ENCODE peak calls at places on chromosomes 7 and 10, in six cellular contexts. J is DMS153, M is head of caudate nucleus, T is EH, B is left cardiac atrium, G is amygdala. Y is an unnamed sample.

GRCh38 chr7:67738-68395 is 124.5 kb upstream of the FAM20C start:
- DNase-seq in J (no peak), T (peak), M (no peak), B (peak), G (no peak), Y (no peak)

GRCh38 chr10:94138391-94138790 is 144.7 kb downstream of the PLCE1 start:
- DNase-seq in J (no peak), B (no peak), G (no peak), M (no peak), T (peak), Y (no peak)

GRCh38 chr10:3848768-3849643 is 64.0 kb upstream of the KLF6 start:
- DNase-seq in J (no peak), M (no peak), B (no peak), T (peak), G (no peak), Y (no peak)

GRCh38 chr10:98006266-98006665 is 24.2 kb downstream of the CRTAC1 start:
- DNase-seq in G (no peak), T (no peak), B (no peak), J (peak), M (peak), Y (no peak)

GRCh38 chr7:77696057-77696642 is at the start of gene RSBN1L:
- DNase-seq in T (peak), B (peak), J (peak), G (peak), M (peak), Y (peak)

GRCh38 chr7:151930695-151931094 is 25.6 kb upstream of the GALNTL5 start:
- DNase-seq in B (no peak), G (no peak), T (no peak), M (no peak), J (no peak), Y (no peak)

GRCh38 chr7:5997210-5997808 is 11.5 kb downstream of the PMS2 start:
- DNase-seq in G (peak), J (peak), T (peak), M (no peak), B (peak), Y (no peak)

GRCh38 chr7:91949221-91950009 is 8.8 kb downstream of the AKAP9 start:
- DNase-seq in M (no peak), G (no peak), B (no peak), T (peak), J (no peak), Y (no peak)

GRCh38 chr10:103612462-103613365 is 119.2 kb downstream of the NEURL1 start:
- DNase-seq in B (no peak), T (peak), G (peak), J (no peak), M (peak), Y (peak)

GRCh38 chr7:80410081-80410480 is 101.8 kb downstream of the GNAT3 start:
- DNase-seq in M (no peak), J (no peak), T (peak), B (no peak), G (no peak), Y (no peak)

GRCh38 chr7:151814400-151814914 is 62.5 kb downstream of the PRKAG2 start:
- DNase-seq in M (peak), J (no peak), B (no peak), T (no peak), G (peak), Y (no peak)

GRCh38 chr7:28024786-28025334 is 155.7 kb downstream of the JAZF1 start:
- DNase-seq in T (peak), G (no peak), J (no peak), M (no peak), B (no peak), Y (no peak)

GRCh38 chr10:6543431-6544005 is 36.6 kb downstream of the PRKCQ start:
- DNase-seq in T (no peak), J (no peak), B (no peak), G (no peak), M (no peak), Y (no peak)

GRCh38 chr10:79266092-79266491 is 81.2 kb upstream of the PPIF start:
- DNase-seq in J (no peak), T (peak), G (no peak), B (no peak), M (no peak), Y (no peak)

GRCh38 chr7:13117103-13117502 is 429.7 kb downstream of the ARL4A start:
- DNase-seq in G (no peak), T (peak), M (no peak), B (no peak), J (peak), Y (no peak)

GRCh38 chr7:118844748-118845147 is 620.2 kb downstream of the ANKRD7 start:
- DNase-seq in G (no peak), B (no peak), M (no peak), J (no peak), T (no peak), Y (no peak)

GRCh38 chr10:52818019-52818418 is 45.4 kb upstream of the MBL2 start:
- DNase-seq in M (no peak), J (peak), B (no peak), G (no peak), T (peak), Y (no peak)

GRCh38 chr10:2885956-2886296 is 181.4 kb upstream of the PFKP start:
- DNase-seq in M (no peak), G (no peak), B (no peak), T (no peak), J (no peak), Y (no peak)

GRCh38 chr7:135183478-135183877 is 13.0 kb upstream of the CYREN start:
- DNase-seq in B (no peak), T (no peak), G (no peak), M (no peak), J (no peak), Y (no peak)

GRCh38 chr10:12915637-12916168 is 85.8 kb downstream of the CCDC3 start:
- DNase-seq in J (no peak), G (no peak), B (no peak), T (no peak), M (no peak), Y (no peak)

GRCh38 chr7:111498608-111499007 is 63.7 kb downstream of the IMMP2L start:
- DNase-seq in G (no peak), T (no peak), B (no peak), M (no peak), J (no peak), Y (no peak)

GRCh38 chr10:125824736-125825135 is 1.4 kb downstream of the BCCIP start:
- DNase-seq in M (no peak), B (no peak), J (no peak), G (no peak), T (peak), Y (no peak)

GRCh38 chr10:79053081-79053434 is 15.7 kb upstream of the ZMIZ1 start:
- DNase-seq in T (no peak), B (peak), G (no peak), J (no peak), M (no peak), Y (no peak)

GRCh38 chr10:43203491-43204393 is 63.1 kb downstream of the RASGEF1A start:
- DNase-seq in G (no peak), B (peak), M (no peak), J (peak), T (no peak), Y (no peak)

GRCh38 chr7:11177793-11178192 is 204.1 kb downstream of the PHF14 start:
- DNase-seq in J (no peak), B (no peak), M (no peak), G (no peak), T (peak), Y (no peak)

GRCh38 chr10:29324220-29324831 is 35.5 kb downstream of the LYZL1 start:
- DNase-seq in J (no peak), G (no peak), B (no peak), T (peak), M (no peak), Y (no peak)

GRCh38 chr10:23886355-23886754 is 322.6 kb upstream of the KIAA1217 start:
- DNase-seq in B (no peak), T (no peak), J (no peak), M (no peak), G (no peak), Y (no peak)

GRCh38 chr7:130134106-130134636 is 63.8 kb downstream of the KLHDC10 start:
- DNase-seq in J (no peak), T (no peak), B (no peak), G (no peak), M (no peak), Y (no peak)

Y was measured in substantia nigra.